ENCODE peak calls at places on chromosome 9, in five cellular contexts. S, L, H, G and D are unnamed samples.

GRCh38 chr9:115170674-115171073 is 52.7 kb upstream of the TNC start:
- DNase-seq in H (peak; percentile 68), L (peak; percentile 74), G (no peak), S (no peak), D (no peak)

GRCh38 chr9:81789751-81790150 is 100.4 kb upstream of the TLE1 start:
- DNase-seq in S (no peak), H (no peak), L (peak; percentile 67), G (no peak), D (no peak)

GRCh38 chr9:71349218-71349617 is 227.8 kb upstream of the TRPM3 start:
- DNase-seq in G (no peak), H (no peak), L (peak; percentile 83), S (no peak), D (no peak)

GRCh38 chr9:32882616-32883015 is 99.3 kb downstream of the TMEM215 start:
- DNase-seq in G (no peak), S (no peak), H (no peak), L (no peak), D (no peak)

GRCh38 chr9:33415152-33416038 is 13.0 kb upstream of the AQP7 start:
- DNase-seq in H (peak; percentile 50), S (peak; percentile 91), L (peak; percentile 58), G (peak; percentile 97), D (peak; percentile 72)

GRCh38 chr9:89471390-89471789 is 26.5 kb downstream of the SEMA4D start:
- DNase-seq in S (no peak), H (no peak), L (no peak), G (no peak), D (no peak)

GRCh38 chr9:136899196-136899595 is 12.9 kb downstream of the TRAF2 start:
- DNase-seq in G (no peak), S (peak; percentile 70), L (no peak), H (no peak), D (no peak)

GRCh38 chr9:33506626-33507370 is 17.3 kb upstream of the ANKRD18B start:
- DNase-seq in H (peak; percentile 91), G (no peak), S (no peak), L (peak; percentile 93), D (peak; percentile 26)

GRCh38 chr9:36997414-36997813 is 36.7 kb downstream of the PAX5 start:
- DNase-seq in S (no peak), L (peak; percentile 32), H (no peak), G (no peak), D (no peak)

GRCh38 chr9:37002036-37002412 is 32.0 kb downstream of the PAX5 start:
- DNase-seq in G (no peak), H (no peak), S (no peak), L (no peak), D (no peak)

GRCh38 chr9:37002413-37003217 is 31.5 kb downstream of the PAX5 start:
- DNase-seq in S (no peak), L (no peak), G (no peak), H (no peak), D (no peak)

GRCh38 chr9:37001461-37001860 is 32.6 kb downstream of the PAX5 start:
- DNase-seq in L (no peak), H (no peak), S (no peak), G (no peak), D (no peak)

GRCh38 chr9:36999728-37000333 is 34.2 kb downstream of the PAX5 start:
- DNase-seq in L (no peak), H (no peak), G (no peak), S (no peak), D (no peak)
- H3K27ac ChIP-seq in L (no peak overlapping the region), H (no peak overlapping the region), G (no peak overlapping the region), S (no peak overlapping the region), D (no peak overlapping the region)

DNA sequence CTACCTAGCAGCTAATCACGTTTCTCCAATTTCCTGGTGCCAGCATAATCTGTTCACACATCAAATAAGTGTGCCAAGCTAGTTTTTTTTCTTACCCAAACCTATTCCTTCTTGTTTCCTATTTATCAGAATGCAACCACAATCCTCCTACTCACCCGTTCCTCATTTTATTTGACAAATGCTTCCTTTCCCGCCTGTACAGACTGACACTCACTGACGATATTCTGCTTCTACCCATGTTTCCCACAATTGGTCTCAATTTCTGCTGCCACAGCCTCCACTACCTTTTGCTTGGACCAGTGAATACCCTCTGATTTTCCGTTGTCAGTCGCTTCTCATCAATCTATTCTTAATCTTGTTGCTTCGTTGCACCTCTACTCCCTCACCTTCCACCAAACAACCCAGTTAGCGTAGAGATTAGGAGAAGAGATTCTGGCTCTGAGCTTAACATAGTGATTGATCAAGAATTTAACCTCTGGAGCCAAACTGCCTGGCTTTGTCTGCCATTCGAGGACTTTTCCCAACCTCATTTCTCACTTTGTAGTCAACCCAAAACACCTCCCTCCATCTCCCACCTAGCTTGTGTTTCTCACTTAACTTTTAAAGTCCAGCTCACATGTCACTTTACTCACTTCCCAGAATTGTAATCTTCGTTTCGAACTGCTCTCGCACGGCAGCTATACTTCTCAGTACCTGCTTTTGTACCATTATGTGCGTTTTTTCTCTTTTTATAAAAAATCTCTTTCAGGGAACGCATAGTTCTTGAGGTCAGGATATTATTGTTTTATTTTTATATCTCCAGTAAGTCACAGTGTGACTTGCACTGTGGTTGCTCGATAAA is 686 bp upstream of the TMEM38B start:
- DNase-seq in G (peak; percentile 33), S (no peak), L (peak; percentile 32), H (no peak), D (no peak)
- H3K4me3 ChIP-seq in G (peak overlapping the region; percentile 50), S (peak overlapping the region; percentile 70), L (peak overlapping the region; percentile 76), H (peak overlapping the region; percentile 83), D (peak overlapping the region; percentile 85)

DNA sequence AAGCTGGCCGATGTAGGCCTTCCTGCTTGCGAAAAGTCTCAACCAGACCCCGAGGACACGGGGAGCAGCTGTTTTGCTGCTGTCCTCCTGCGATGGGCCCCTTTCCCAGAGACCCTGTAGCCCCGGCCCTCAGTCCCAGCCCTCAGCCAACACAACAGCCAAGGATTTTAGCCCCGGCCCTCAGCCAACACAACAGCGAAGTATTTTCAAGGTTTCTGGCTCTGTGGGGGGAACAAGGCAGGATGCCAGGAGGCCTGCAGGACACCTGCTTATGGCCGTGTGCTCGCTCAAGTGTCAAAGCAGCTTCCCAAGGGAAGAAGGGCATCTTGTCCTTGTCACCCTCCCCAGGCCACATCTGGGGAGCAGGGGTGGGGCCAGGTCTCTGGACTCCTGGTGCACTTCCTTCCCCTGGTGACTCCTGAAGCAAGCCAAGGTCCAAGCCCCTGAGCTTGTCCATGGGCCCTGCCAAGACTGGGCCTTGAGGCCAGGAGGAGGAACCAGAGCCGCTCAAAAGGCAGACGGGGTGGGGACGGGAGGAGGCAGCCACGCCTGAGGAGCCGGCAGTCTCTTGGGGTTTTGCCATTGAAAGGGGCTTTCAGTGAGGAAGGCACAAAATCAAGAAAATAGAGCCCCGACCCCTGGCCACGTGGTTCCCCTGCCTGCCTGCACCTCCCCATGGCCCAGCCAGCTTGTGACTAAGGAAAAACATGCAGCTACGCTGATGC is 10.7 kb downstream of the KCNT1 start:
- DNase-seq in G (no peak), H (no peak), L (no peak), S (no peak), D (no peak)
- H3K4me1 ChIP-seq in G (no peaks in the 10 kb centered on the region), H (no peaks in the 10 kb centered on the region), L (no peaks in the 10 kb centered on the region), S (no peaks in the 10 kb centered on the region), D (no peaks in the 10 kb centered on the region)

GRCh38 chr9:94984891-94985476 is 258.5 kb downstream of the AOPEP start:
- DNase-seq in L (no peak), S (no peak), H (no peak), G (peak; percentile 6), D (no peak)
- H3K27ac ChIP-seq in L (no peak overlapping the region), S (no peak overlapping the region), H (no peak overlapping the region), G (no peak overlapping the region), D (no peak overlapping the region)

DNA sequence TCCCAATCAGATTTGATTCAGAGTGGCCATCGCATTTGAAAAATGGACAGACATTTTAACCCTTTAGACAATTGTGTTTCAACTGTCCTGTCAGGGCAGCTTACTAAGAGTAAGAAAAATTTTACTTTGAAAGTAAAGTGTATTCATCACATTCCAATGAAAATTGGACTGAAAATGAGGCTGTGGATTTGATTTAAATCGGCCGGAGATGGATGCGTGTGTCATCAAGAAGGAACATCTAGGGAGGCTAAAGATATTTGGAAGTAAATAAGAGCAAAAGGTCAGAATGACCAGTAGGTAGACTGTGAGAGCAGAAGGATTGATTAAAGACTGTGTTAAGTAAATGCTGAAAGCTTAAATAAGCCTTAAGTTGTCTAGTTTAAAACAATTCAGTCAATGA is 1.5 kb downstream of the ZCCHC7 start:
- DNase-seq in S (no peak), H (no peak), L (peak; percentile 56), G (no peak), D (no peak)
- H3K4me3 ChIP-seq in S (peak overlapping the region; percentile 80), H (peak overlapping the region; percentile 92), L (peak overlapping the region; percentile 96), G (no peak overlapping the region), D (no peak overlapping the region)

DNA sequence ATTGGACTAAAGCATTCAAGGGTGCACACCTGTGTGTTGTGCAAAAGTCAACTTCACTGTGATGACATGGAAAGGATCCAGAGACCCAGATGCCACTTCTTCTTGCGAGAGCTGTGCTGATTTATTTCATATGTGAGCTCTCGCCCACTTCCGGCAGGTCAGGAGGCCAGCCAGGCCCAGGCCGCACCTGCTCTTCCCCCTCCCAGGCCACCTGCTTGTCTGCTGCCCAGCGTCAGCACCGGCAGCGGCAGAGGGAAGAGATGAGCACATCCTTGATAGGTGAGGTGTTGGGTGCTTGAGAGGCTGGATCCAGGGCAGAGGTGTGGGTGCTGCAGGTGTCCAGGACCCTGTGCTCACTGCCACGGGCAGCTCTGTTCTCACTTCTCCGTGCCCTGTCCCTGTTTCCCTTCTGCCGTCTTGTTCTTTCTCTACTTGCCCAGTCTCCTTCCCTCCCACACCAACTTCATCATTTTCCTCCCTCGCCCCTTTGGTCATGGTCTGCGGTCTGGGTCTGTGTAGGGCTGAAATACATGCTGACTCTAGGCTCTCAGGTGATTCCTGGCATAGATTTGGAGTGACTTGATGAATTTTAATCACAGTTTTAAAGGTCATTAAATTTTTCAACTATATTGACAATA is 242.8 kb downstream of the FANCC start:
- DNase-seq in S (no peak), G (no peak), L (no peak), H (no peak), D (no peak)
- H3K4me1 ChIP-seq in S (peaks cover 87% of the 10 kb centered on the region), G (no peaks in the 10 kb centered on the region), L (no peaks in the 10 kb centered on the region), H (peaks cover 35% of the 10 kb centered on the region), D (peaks cover 27% of the 10 kb centered on the region)